ENCODE peak calls at places on chromosomes 4 and X, in seven cellular contexts. I is B cell; N is choroid plexus epithelial cell; D is CD8-positive, alpha-beta T cell; V is fibroblast of the aortic adventitia; Y is fibroblast of lung; P is neural progenitor cell. K is an unnamed sample.
A peak's percentile ranks its signal among the peaks of the same experiment; 100 is the strongest.

GRCh38 chrX:50927127-50927526 is 16.6 kb downstream of the BMP15 start:
- DNase-seq in I (no peak), N (no peak), D (no peak), V (no peak), Y (no peak), P (no peak), K (no peak)

GRCh38 chr4:7332216-7333023 is 102.3 kb downstream of the PSAPL1 start:
- DNase-seq in I (no peak), N (peak; percentile 90), D (no peak), V (peak; percentile 35), Y (peak; percentile 11), P (no peak), K (no peak)

GRCh38 chr4:18366762-18367358 is 345.3 kb upstream of the LCORL start:
- DNase-seq in I (no peak), N (peak; percentile 61), D (no peak), V (peak; percentile 19), Y (peak; percentile 59), P (peak; percentile 49), K (no peak)

GRCh38 chr4:163694385-163694784 is 199.9 kb downstream of the TMA16 start:
- DNase-seq in I (no peak), N (peak; percentile 28), D (no peak), V (peak; percentile 8), Y (peak; percentile 38), P (no peak), K (peak; percentile 16)

GRCh38 chrX:111410451-111410850 is 1.5 kb downstream of the DCX start:
- DNase-seq in I (no peak), N (no peak), D (no peak), V (no peak), Y (no peak), P (no peak), K (no peak)

GRCh38 chr4:38365748-38366310 is 298.2 kb upstream of the KLF3 start:
- DNase-seq in I (no peak), N (no peak), D (no peak), V (no peak), Y (no peak), P (no peak), K (no peak)

GRCh38 chrX:23634181-23634580 is 33.1 kb upstream of the PRDX4 start:
- DNase-seq in I (no peak), N (peak; percentile 18), D (no peak), V (peak; percentile 17), Y (peak; percentile 19), P (no peak), K (no peak)

GRCh38 chrX:5957506-5957905 is 271.2 kb downstream of the NLGN4X start:
- DNase-seq in I (no peak), N (no peak), D (no peak), V (no peak), Y (no peak), P (no peak), K (no peak)

GRCh38 chr4:74166823-74167222 is 8.9 kb downstream of the MTHFD2L start:
- DNase-seq in I (no peak), N (no peak), D (no peak), V (no peak), Y (no peak), P (no peak), K (no peak)

GRCh38 chr4:8147231-8147970 is 11.2 kb downstream of the ABLIM2 start:
- DNase-seq in I (no peak), N (no peak), D (no peak), V (no peak), Y (no peak), P (no peak), K (no peak)

GRCh38 chr4:149238097-149238496 is 577.5 kb downstream of the IQCM start:
- DNase-seq in I (no peak), N (no peak), D (no peak), V (no peak), Y (no peak), P (no peak), K (no peak)

GRCh38 chr4:52862605-52863236 is 604 bp downstream of the RASL11B start:
- DNase-seq in I (no peak), N (no peak), D (no peak), V (no peak), Y (no peak), P (no peak), K (no peak)

GRCh38 chr4:89000844-89001360 is 56.1 kb downstream of the FAM13A start:
- DNase-seq in I (no peak), N (peak; percentile 78), D (no peak), V (peak; percentile 46), Y (peak; percentile 68), P (no peak), K (peak; percentile 42)

GRCh38 chr4:23999714-24000113 is 109.9 kb upstream of the PPARGC1A start:
- DNase-seq in I (no peak), N (no peak), D (no peak), V (no peak), Y (peak; percentile 26), P (no peak), K (no peak)

GRCh38 chrX:103794117-103794516 is 17.5 kb downstream of the PLP1 start:
- DNase-seq in I (no peak), N (no peak), D (no peak), V (no peak), Y (no peak), P (no peak), K (no peak)

GRCh38 chr4:13588954-13589353 is 38.6 kb downstream of the BOD1L1 start:
- DNase-seq in I (no peak), N (no peak), D (no peak), V (no peak), Y (no peak), P (no peak), K (no peak)

GRCh38 chr4:168415911-168416310 is 64.4 kb downstream of the DDX60L start:
- DNase-seq in I (no peak), N (no peak), D (no peak), V (no peak), Y (no peak), P (no peak), K (no peak)

GRCh38 chr4:89492476-89493110 is 185.0 kb upstream of the GPRIN3 start:
- DNase-seq in I (no peak), N (peak; percentile 89), D (no peak), V (peak; percentile 90), Y (peak; percentile 98), P (no peak), K (no peak)

GRCh38 chr4:27387706-27388105 is 527.1 kb downstream of the STIM2 start:
- DNase-seq in I (no peak), N (no peak), D (no peak), V (no peak), Y (no peak), P (no peak), K (no peak)

GRCh38 chr4:57605374-57605773 is 495.2 kb upstream of the IGFBP7 start:
- DNase-seq in I (no peak), N (no peak), D (no peak), V (no peak), Y (no peak), P (no peak), K (no peak)

GRCh38 chr4:183132865-183133264 is 33.8 kb downstream of the WWC2 start:
- DNase-seq in I (no peak), N (no peak), D (no peak), V (no peak), Y (no peak), P (no peak), K (no peak)
- TF ChIP-seq CTCF in I (no peak), N (no peak), D (no peak), V (no peak), Y (no peak), P (no peak), K (no peak)

GRCh38 chr4:25233737-25234389 is at the start of gene PI4K2B:
- DNase-seq in I (peak; percentile 92), N (peak; percentile 78), D (peak; percentile 94), V (peak; percentile 64), Y (peak; percentile 75), P (peak; percentile 89), K (no peak)

GRCh38 chr4:25236971-25237370 is 3.1 kb downstream of the PI4K2B start:
- DNase-seq in I (no peak), N (no peak), D (no peak), V (no peak), Y (no peak), P (no peak), K (no peak)

GRCh38 chr4:25235401-25235800 is 1.6 kb downstream of the PI4K2B start:
- DNase-seq in I (no peak), N (no peak), D (no peak), V (peak; percentile 4), Y (no peak), P (no peak), K (no peak)

GRCh38 chr4:25233194-25233593 is 639 bp upstream of the PI4K2B start:
- DNase-seq in I (no peak), N (no peak), D (no peak), V (no peak), Y (no peak), P (no peak), K (no peak)

GRCh38 chr4:25234390-25235367 is 846 bp downstream of the PI4K2B start:
- DNase-seq in I (peak; percentile 58), N (peak; percentile 91), D (peak; percentile 31), V (peak; percentile 85), Y (peak; percentile 88), P (peak; percentile 68), K (peak; percentile 76)
- TF ChIP-seq CTCF in I (peak; percentile 59), N (peak; percentile 52), D (peak; percentile 66), V (peak; percentile 59), Y (peak; percentile 57), P (peak; percentile 13), K (peak; percentile 50)

GRCh38 chr4:180947421-180947820 is 1295.8 kb upstream of the TENM3 start:
- DNase-seq in I (no peak), N (peak; percentile 14), D (no peak), V (peak; percentile 73), Y (peak; percentile 85), P (peak; percentile 11), K (no peak)
- TF ChIP-seq CTCF in I (no peak), N (no peak), D (no peak), V (peak; percentile 43), Y (peak; percentile 38), P (peak; percentile 28), K (peak; percentile 52)

GRCh38 chrX:80576267-80576666 is 156.0 kb downstream of the TENT5D start:
- DNase-seq in I (no peak), N (no peak), D (no peak), V (peak; percentile 35), Y (no peak), P (no peak), K (no peak)

GRCh38 chrX:80572636-80573035 is 152.4 kb downstream of the TENT5D start:
- DNase-seq in I (no peak), N (no peak), D (no peak), V (no peak), Y (no peak), P (no peak), K (no peak)

GRCh38 chrX:80573275-80573674 is 153.0 kb downstream of the TENT5D start:
- DNase-seq in I (no peak), N (no peak), D (no peak), V (no peak), Y (no peak), P (no peak), K (no peak)

GRCh38 chrX:80576815-80577533 is 156.7 kb downstream of the TENT5D start:
- DNase-seq in I (no peak), N (no peak), D (no peak), V (peak; percentile 2), Y (no peak), P (peak; percentile 19), K (no peak)

DNA sequence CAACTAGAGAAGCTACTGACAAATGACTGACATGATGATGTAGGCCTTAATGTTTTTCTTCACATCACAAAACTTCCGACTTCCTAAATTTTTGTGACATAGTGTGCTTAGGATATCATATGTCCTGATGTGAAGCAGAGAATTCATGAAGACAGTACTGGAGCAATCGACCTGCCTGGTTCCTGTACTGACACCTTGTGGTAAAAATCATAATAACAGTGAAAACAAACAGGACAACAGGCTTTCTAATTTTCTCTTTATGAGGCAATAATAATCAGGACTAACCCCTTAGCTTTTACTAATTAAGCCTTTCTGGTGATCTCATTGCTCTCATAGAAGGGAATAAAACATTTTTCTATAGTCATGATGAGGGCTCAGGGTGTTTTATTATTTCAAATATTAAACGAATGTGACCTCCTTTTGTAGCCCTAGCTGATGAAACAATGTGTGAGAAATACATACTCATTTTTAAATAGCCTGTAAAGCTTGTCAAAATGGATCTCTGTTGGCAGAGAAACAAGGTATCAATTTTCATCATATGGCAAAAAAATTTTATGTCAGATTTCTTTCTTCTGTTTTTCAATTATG is 158.4 kb downstream of the TENT5D start:
- DNase-seq in I (no peak), N (peak; percentile 28), D (no peak), V (peak; percentile 56), Y (peak; percentile 2), P (peak; percentile 25), K (no peak)
- TF ChIP-seq CTCF in I (peak; percentile 46), N (peak; percentile 50), D (peak; percentile 13), V (peak; percentile 63), Y (peak; percentile 29), P (peak; percentile 63), K (peak; percentile 57)

K was measured in epithelial cell of proximal tubule.